ENCODE peak calls at places on chromosomes 16 and 17, in five cellular contexts. B is NCI-H774; I is OCI-LY7; G is stimulated activated CD4-positive, alpha-beta T cell treated with anti-CD3 and anti-CD28 coated beads, Interleukin-1b, Interleukin-23, amount 100 ng/mL, for 24 hours; W is mesendoderm. C is an unnamed sample.

GRCh38 chr16:21263640-21264211 is 14.4 kb downstream of the CRYM start:
- DNase-seq in B (no peak), I (peak), G (no peak), W (peak), C (peak)

GRCh38 chr17:75400326-75400939 is 5.0 kb downstream of the GRB2 start:
- DNase-seq in B (no peak), I (no peak), G (no peak), W (no peak), C (no peak)

GRCh38 chr17:78806451-78806850 is 24.4 kb upstream of the CYTH1 start:
- DNase-seq in B (no peak), I (no peak), G (no peak), W (peak), C (no peak)

GRCh38 chr17:7825206-7825980 is 8.6 kb upstream of the KDM6B start:
- DNase-seq in B (no peak), I (no peak), G (no peak), W (no peak), C (no peak)

GRCh38 chr16:57445510-57445909 is 1.7 kb downstream of the CIAPIN1 start:
- DNase-seq in B (no peak), I (no peak), G (no peak), W (no peak), C (no peak)

GRCh38 chr16:1871974-1872635 is at the start of gene MEIOB:
- DNase-seq in B (no peak), I (no peak), G (peak), W (peak), C (no peak)

GRCh38 chr17:51869387-51869786 is 289.1 kb downstream of the CA10 start:
- DNase-seq in B (no peak), I (peak), G (no peak), W (peak), C (no peak)

GRCh38 chr17:40717776-40718175 is 14.2 kb upstream of the KRT24 start:
- DNase-seq in B (no peak), I (no peak), G (no peak), W (no peak), C (no peak)

GRCh38 chr16:560701-561412 is 663 bp downstream of the PRR35 start:
- DNase-seq in B (no peak), I (no peak), G (no peak), W (no peak), C (no peak)

GRCh38 chr16:2791174-2791573 is 3.8 kb upstream of the PRSS33 start:
- DNase-seq in B (no peak), I (no peak), G (no peak), W (no peak), C (no peak)

GRCh38 chr16:15811778-15812750 is 44.8 kb downstream of the MYH11 start:
- DNase-seq in B (no peak), I (no peak), G (no peak), W (peak), C (peak)

GRCh38 chr17:60960398-60961065 is 282.9 kb downstream of the BCAS3 start:
- DNase-seq in B (no peak), I (no peak), G (no peak), W (no peak), C (no peak)

GRCh38 chr17:7478276-7479138 is 924 bp downstream of the ZBTB4 start:
- DNase-seq in B (no peak), I (no peak), G (peak), W (peak), C (no peak)

GRCh38 chr16:25063102-25063501 is 47.9 kb upstream of the ARHGAP17 start:
- DNase-seq in B (no peak), I (no peak), G (no peak), W (no peak), C (no peak)

GRCh38 chr17:49434821-49435581 is 20.3 kb upstream of the PHB1 start:
- DNase-seq in B (no peak), I (peak), G (peak), W (peak), C (no peak)

GRCh38 chr17:48841395-48841831 is 10.6 kb downstream of the CALCOCO2 start:
- DNase-seq in B (no peak), I (peak), G (no peak), W (no peak), C (no peak)

GRCh38 chr16:30895592-30896202 is 717 bp upstream of the CTF1 start:
- DNase-seq in B (no peak), I (no peak), G (no peak), W (peak), C (no peak)

GRCh38 chr17:4531988-4532736 is 23.0 kb downstream of the MYBBP1A start:
- DNase-seq in B (no peak), I (no peak), G (no peak), W (no peak), C (no peak)

GRCh38 chr16:17305694-17306093 is 165.1 kb downstream of the XYLT1 start:
- DNase-seq in B (no peak), I (no peak), G (peak), W (no peak), C (no peak)

GRCh38 chr16:31127182-31127581 is 8.3 kb downstream of the PRSS8 start:
- DNase-seq in B (no peak), I (no peak), G (no peak), W (no peak), C (no peak)

GRCh38 chr16:29806641-29807425 is 504 bp downstream of the MAZ start:
- DNase-seq in B (peak), I (peak), G (no peak), W (peak), C (no peak)

GRCh38 chr17:81841866-81842265 is 7.0 kb upstream of the PPP1R27 start:
- DNase-seq in B (no peak), I (no peak), G (no peak), W (no peak), C (no peak)

GRCh38 chr17:20267459-20267842 is 199.9 kb downstream of the LGALS9B start:
- DNase-seq in B (no peak), I (no peak), G (no peak), W (no peak), C (no peak)

GRCh38 chr17:42266918-42267766 is 9.0 kb downstream of the STAT5B start:
- DNase-seq in B (no peak), I (no peak), G (no peak), W (peak), C (no peak)